ENCODE peak calls at places on chromosomes 4 and X, in nine cellular contexts. Y is DND-41, N is kidney, E is keratinocyte, P is OCI-LY7, V is body of pancreas, Q is H9, H is lower lobe of right lung, T is sigmoid colon. U is an unnamed sample.

GRCh38 chr4:135365065-135365464 is 1163.5 kb upstream of the PABPC4L start:
- DNase-seq in Y (no peak), N (no peak), E (no peak), P (no peak), V (no peak), Q (no peak), H (no peak), T (no peak), U (no peak)

GRCh38 chrX:71911731-71912050 is 1.0 kb downstream of the NHSL2 start:
- DNase-seq in Y (no peak), N (no peak), E (no peak), P (no peak), V (peak; percentile 10), Q (no peak), H (no peak), T (peak; percentile 69), U (peak; percentile 24)

GRCh38 chr4:30720656-30721352 is 635 bp downstream of the PCDH7 start:
- DNase-seq in Y (no peak), N (peak; percentile 75), E (no peak), P (no peak), V (peak; percentile 18), Q (peak; percentile 59), H (no peak), T (peak; percentile 73), U (peak; percentile 24)

GRCh38 chr4:2812985-2813384 is 20.1 kb downstream of the SH3BP2 start:
- DNase-seq in Y (peak; percentile 48), N (no peak), E (no peak), P (no peak), V (no peak), Q (no peak), H (no peak), T (no peak), U (no peak)

GRCh38 chrX:17547658-17548057 is 172.7 kb downstream of the NHS start:
- DNase-seq in Y (no peak), N (peak; percentile 89), E (peak; percentile 100), P (no peak), V (peak; percentile 81), Q (no peak), H (peak; percentile 63), T (peak; percentile 78), U (peak; percentile 56)

GRCh38 chr4:8351931-8352367 is 82.4 kb downstream of the HTRA3 start:
- DNase-seq in Y (peak; percentile 29), N (no peak), E (no peak), P (no peak), V (no peak), Q (no peak), H (no peak), T (peak; percentile 70), U (peak; percentile 73)

GRCh38 chrX:19625612-19626011 is 110.3 kb upstream of the MAP3K15 start:
- DNase-seq in Y (no peak), N (no peak), E (no peak), P (no peak), V (no peak), Q (no peak), H (no peak), T (no peak), U (no peak)

GRCh38 chr4:7595883-7596535 is 161.3 kb upstream of the PSAPL1 start:
- DNase-seq in Y (no peak), N (no peak), E (no peak), P (no peak), V (no peak), Q (no peak), H (no peak), T (no peak), U (no peak)

GRCh38 chrX:17497193-17497592 is 122.2 kb downstream of the NHS start:
- DNase-seq in Y (no peak), N (no peak), E (no peak), P (no peak), V (no peak), Q (no peak), H (no peak), T (no peak), U (no peak)

GRCh38 chr4:103002551-103002950 is 17.0 kb downstream of the SLC9B1 start:
- DNase-seq in Y (no peak), N (no peak), E (no peak), P (no peak), V (no peak), Q (no peak), H (no peak), T (no peak), U (no peak)

GRCh38 chr4:185304944-185305690 is 90.6 kb downstream of the LRP2BP start:
- DNase-seq in Y (peak; percentile 10), N (no peak), E (no peak), P (peak; percentile 94), V (no peak), Q (peak; percentile 69), H (peak; percentile 67), T (no peak), U (no peak)

DNA sequence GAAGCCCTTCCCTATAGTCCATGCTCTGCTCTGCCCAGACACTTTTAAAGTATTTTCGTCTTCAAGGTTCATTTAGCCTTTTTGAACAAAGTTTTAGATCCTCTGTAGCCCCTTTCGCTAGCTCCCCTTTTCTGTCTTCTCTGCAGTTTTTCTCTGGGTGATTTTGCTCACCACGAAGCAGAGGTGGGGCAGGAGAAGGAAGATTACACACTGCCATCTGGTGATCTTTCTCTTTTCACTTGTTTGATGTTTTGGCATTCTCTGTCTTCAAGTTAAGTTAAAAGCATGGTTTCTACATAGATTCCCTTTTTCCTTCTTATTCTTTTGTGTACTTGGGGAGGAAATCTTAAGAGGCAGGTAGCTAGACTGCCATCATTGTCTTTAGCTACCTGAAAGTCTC is 43.9 kb downstream of the CC2D2A start:
- DNase-seq in Y (no peak), N (no peak), E (no peak), P (no peak), V (no peak), Q (no peak), H (no peak), T (no peak), U (no peak)
- TF ChIP-seq CTCF in Y (no peak), N (no peak), E (no peak), P (no peak), V (no peak), Q (no peak), H (no peak), T (no peak), U (no peak)

DNA sequence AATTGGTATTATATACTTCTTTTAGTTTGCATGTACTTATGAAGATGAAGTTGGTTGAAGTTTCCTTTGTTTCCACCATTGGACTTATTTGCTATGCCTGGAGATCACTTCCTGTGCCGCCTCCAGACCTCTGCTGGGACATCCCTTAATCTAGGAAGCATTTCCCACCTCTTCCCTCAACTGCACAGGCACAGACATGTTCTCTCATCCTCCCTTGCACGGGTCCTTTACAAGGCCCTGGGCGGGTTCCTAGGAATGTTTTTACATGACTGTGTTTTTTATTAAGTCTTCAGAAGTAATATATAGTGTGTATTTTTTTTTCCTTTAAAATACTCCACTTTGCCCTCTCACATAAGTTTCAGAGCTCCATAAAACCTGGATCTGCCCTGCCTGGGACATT is 51.0 kb downstream of the TMEM131L start:
- DNase-seq in Y (no peak), N (no peak), E (peak; percentile 28), P (no peak), V (no peak), Q (no peak), H (no peak), T (no peak), U (no peak)
- H3K4me1 ChIP-seq in Y (peaks cover 100% of the 10 kb centered on the region), N (peaks cover 2% of the 10 kb centered on the region), E (peaks cover 24% of the 10 kb centered on the region), P (peaks cover 72% of the 10 kb centered on the region), V (peaks cover 78% of the 10 kb centered on the region), Q (peaks cover 12% of the 10 kb centered on the region), H (peaks cover 40% of the 10 kb centered on the region), T (no peaks in the 10 kb centered on the region), U (peaks cover 17% of the 10 kb centered on the region)

GRCh38 chrX:131746491-131746968 is 202.7 kb downstream of the OR13H1 start:
- DNase-seq in Y (peak; percentile 20), N (peak; percentile 89), E (no peak), P (peak; percentile 10), V (no peak), Q (peak; percentile 50), H (no peak), T (peak; percentile 93), U (peak; percentile 89)
- TF ChIP-seq CTCF in Y (peak; percentile 10), N (peak; percentile 15), E (peak; percentile 21), P (peak; percentile 19), V (peak; percentile 76), Q (peak; percentile 38), H (no peak), T (no peak), U (peak; percentile 43)

GRCh38 chrX:120795301-120795700 is 80.4 kb downstream of the CT47B1 start:
- DNase-seq in Y (no peak), N (no peak), E (no peak), P (no peak), V (no peak), Q (no peak), H (no peak), T (no peak), U (no peak)

GRCh38 chrX:120791013-120791643 is 84.5 kb downstream of the CT47B1 start:
- DNase-seq in Y (no peak), N (no peak), E (no peak), P (no peak), V (peak; percentile 63), Q (no peak), H (no peak), T (peak; percentile 72), U (peak; percentile 74)

GRCh38 chrX:120794525-120794975 is 81.1 kb downstream of the CT47B1 start:
- DNase-seq in Y (no peak), N (no peak), E (no peak), P (no peak), V (no peak), Q (no peak), H (no peak), T (no peak), U (no peak)

GRCh38 chrX:120790552-120790951 is 85.1 kb downstream of the CT47B1 start:
- DNase-seq in Y (no peak), N (no peak), E (no peak), P (no peak), V (no peak), Q (no peak), H (no peak), T (no peak), U (no peak)

DNA sequence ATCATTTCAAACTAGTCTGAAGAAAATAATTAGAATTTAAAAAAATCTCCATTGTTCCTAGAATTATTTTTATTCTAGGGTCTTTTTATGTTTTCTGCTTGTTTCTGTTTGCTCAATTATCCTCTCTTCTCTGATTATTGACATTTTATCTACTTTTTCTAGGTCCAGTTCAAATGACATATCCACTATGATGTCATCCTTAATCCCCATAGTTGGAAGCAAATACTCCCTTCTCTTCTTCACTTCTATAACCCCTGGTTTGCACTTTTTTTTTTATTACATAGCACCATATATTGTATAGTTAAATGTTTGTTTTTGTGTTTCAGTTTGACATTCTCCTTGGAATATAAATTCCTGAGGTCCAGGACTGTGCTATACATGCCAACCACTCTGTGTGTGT is 82.6 kb downstream of the CT47B1 start:
- DNase-seq in Y (no peak), N (no peak), E (no peak), P (no peak), V (no peak), Q (no peak), H (no peak), T (no peak), U (no peak)
- H3K4me1 ChIP-seq in Y (peaks cover 4% of the 10 kb centered on the region), N (no peaks in the 10 kb centered on the region), E (no peaks in the 10 kb centered on the region), P (peaks cover 8% of the 10 kb centered on the region), V (peaks cover 16% of the 10 kb centered on the region), Q (no peaks in the 10 kb centered on the region), H (no peaks in the 10 kb centered on the region), T (no peaks in the 10 kb centered on the region), U (no peaks in the 10 kb centered on the region)

GRCh38 chr4:71130827-71131603 is 137.6 kb downstream of the DCK start:
- DNase-seq in Y (no peak), N (no peak), E (no peak), P (no peak), V (no peak), Q (no peak), H (no peak), T (no peak), U (no peak)
- TF ChIP-seq CTCF in Y (no peak), N (no peak), E (no peak), P (no peak), V (no peak), Q (peak; percentile 21), H (no peak), T (no peak), U (no peak)